ENCODE peak calls at places on chromosomes 7 and 10, in five cellular contexts. K is adipocyte, H is cardiac muscle cell, S is heart left ventricle, Z is fibroblast of lung. M is an unnamed sample.

GRCh38 chr10:80464557-80465466 is 10.7 kb downstream of the TSPAN14 start:
- DNase-seq in K (no peak), H (no peak), S (peak), Z (no peak), M (no peak)

GRCh38 chr7:100102950-100103840 is 1.8 kb downstream of the AP4M1 start:
- DNase-seq in K (no peak), H (peak), S (no peak), Z (peak), M (no peak)

GRCh38 chr7:124460053-124460445 is 305.5 kb downstream of the GPR37 start:
- DNase-seq in K (no peak), H (no peak), S (no peak), Z (no peak), M (no peak)

GRCh38 chr10:28569506-28570159 is 36.7 kb downstream of the WAC start:
- DNase-seq in K (peak), H (peak), S (no peak), Z (peak), M (no peak)

GRCh38 chr10:70715853-70716795 is 43.8 kb downstream of the ADAMTS14 start:
- DNase-seq in K (peak), H (peak), S (peak), Z (peak), M (no peak)

GRCh38 chr10:34918896-34919295 is 103.8 kb upstream of the PARD3 start:
- DNase-seq in K (no peak), H (no peak), S (no peak), Z (no peak), M (no peak)

GRCh38 chr10:95445223-95445836 is 115.8 kb downstream of the SORBS1 start:
- DNase-seq in K (peak), H (peak), S (peak), Z (peak), M (peak)

GRCh38 chr7:16804674-16805439 is at the start of gene AGR2:
- DNase-seq in K (no peak), H (no peak), S (no peak), Z (no peak), M (no peak)

GRCh38 chr10:62056660-62057059 is 155.2 kb downstream of the ARID5B start:
- DNase-seq in K (no peak), H (peak), S (no peak), Z (no peak), M (no peak)

GRCh38 chr7:101636822-101637623 is 7.9 kb upstream of the MYL10 start:
- DNase-seq in K (no peak), H (no peak), S (no peak), Z (no peak), M (no peak)

GRCh38 chr10:28628184-28628893 is 49.0 kb upstream of the BAMBI start:
- DNase-seq in K (peak), H (peak), S (peak), Z (peak), M (peak)

GRCh38 chr7:4763794-4764185 is 11.6 kb upstream of the AP5Z1 start:
- DNase-seq in K (no peak), H (no peak), S (no peak), Z (no peak), M (no peak)

GRCh38 chr10:24556746-24557742 is 166.6 kb downstream of the ARHGAP21 start:
- DNase-seq in K (peak), H (peak), S (no peak), Z (peak), M (peak)

GRCh38 chr7:4261038-4261960 is 420.8 kb upstream of the FOXK1 start:
- DNase-seq in K (no peak), H (no peak), S (peak), Z (peak), M (no peak)

GRCh38 chr10:72665925-72666324 is 26.0 kb upstream of the MCU start:
- DNase-seq in K (no peak), H (no peak), S (no peak), Z (peak), M (no peak)

GRCh38 chr10:78247821-78248220 is 214.2 kb downstream of the RPS24 start:
- DNase-seq in K (no peak), H (no peak), S (no peak), Z (no peak), M (no peak)

GRCh38 chr10:6064119-6064518 is 2.0 kb upstream of the IL2RA start:
- DNase-seq in K (no peak), H (no peak), S (no peak), Z (no peak), M (no peak)

GRCh38 chr7:158244430-158244829 is 343.2 kb downstream of the PTPRN2 start:
- DNase-seq in K (no peak), H (no peak), S (no peak), Z (no peak), M (no peak)

GRCh38 chr10:51789118-51789517 is 89.7 kb upstream of the CSTF2T start:
- DNase-seq in K (no peak), H (no peak), S (no peak), Z (no peak), M (no peak)

GRCh38 chr10:97452352-97452751 is 6.4 kb downstream of the ZDHHC16 start:
- DNase-seq in K (no peak), H (no peak), S (no peak), Z (no peak), M (no peak)

DNA sequence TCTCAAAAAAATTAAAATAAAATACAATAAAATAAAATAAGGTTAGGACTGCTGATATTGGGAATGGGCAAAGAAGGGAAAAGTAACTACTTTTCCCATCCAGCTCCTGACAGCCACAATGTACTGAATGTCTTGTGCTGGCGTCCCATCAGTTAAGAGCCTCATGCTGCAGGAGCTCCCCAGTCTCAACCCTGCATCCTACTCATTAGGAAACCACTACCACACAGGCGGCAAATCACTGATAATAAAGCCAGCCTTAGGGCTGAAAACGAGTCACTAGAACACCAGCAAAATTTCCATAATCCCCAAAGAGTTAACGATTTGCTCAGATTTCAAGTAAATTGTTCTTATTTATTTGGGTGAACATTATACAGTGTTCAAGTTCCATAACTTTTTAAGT is 4.3 kb downstream of the YWHAG start:
- DNase-seq in K (no peak), H (peak), S (no peak), Z (no peak), M (no peak)
- H3K4me3 ChIP-seq in K (peak), H (no peak), S (no peak), Z (no peak), M (no peak)

DNA sequence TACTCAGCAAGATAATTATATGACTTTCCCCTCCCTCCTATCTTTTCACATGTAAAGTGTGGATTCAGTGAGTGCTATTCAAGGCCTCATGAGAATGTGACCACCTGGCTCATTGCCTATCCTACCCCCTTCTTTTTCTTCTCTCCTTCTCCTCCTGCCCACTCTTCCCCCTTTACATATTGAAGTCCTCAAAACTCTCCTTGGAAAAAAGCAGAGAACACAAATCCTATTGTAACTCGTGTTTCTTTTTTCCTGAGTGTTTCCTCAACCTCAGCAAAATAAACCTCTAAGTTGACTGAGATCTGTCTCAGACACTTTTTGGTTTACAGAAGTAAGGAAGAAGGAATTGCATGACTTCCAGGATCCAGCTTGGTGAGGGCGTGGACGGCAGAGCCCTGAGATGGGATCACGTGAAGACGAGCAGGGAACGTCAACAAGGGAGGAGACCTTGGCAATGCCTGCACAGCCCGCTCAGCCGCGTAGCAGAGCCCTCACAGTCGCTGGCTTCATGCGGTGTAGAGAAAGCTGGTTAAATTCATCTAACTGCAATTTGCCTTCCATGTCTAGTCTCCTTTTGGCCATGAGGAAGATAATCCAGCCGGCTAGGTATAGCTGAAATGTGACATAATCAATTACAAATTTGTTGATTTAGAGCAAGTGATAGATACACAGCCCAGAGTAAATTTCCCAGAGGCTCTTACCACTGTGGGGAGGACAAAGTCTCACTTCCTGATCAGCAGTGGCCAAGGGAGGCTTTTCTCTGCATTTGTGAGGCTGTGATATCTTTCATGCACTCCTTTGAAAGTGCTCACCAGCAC is 75.7 kb downstream of the LYZL2 start:
- DNase-seq in K (peak), H (peak), S (peak), Z (peak), M (no peak)
- H3K4me3 ChIP-seq in K (peak), H (no peak), S (peak), Z (no peak), M (no peak)

GRCh38 chr10:117175901-117176534 is 21.3 kb upstream of the KCNK18 start:
- DNase-seq in K (peak), H (peak), S (peak), Z (peak), M (peak)
- H3K4me3 ChIP-seq in K (peak), H (peak), S (peak), Z (peak), M (peak)

DNA sequence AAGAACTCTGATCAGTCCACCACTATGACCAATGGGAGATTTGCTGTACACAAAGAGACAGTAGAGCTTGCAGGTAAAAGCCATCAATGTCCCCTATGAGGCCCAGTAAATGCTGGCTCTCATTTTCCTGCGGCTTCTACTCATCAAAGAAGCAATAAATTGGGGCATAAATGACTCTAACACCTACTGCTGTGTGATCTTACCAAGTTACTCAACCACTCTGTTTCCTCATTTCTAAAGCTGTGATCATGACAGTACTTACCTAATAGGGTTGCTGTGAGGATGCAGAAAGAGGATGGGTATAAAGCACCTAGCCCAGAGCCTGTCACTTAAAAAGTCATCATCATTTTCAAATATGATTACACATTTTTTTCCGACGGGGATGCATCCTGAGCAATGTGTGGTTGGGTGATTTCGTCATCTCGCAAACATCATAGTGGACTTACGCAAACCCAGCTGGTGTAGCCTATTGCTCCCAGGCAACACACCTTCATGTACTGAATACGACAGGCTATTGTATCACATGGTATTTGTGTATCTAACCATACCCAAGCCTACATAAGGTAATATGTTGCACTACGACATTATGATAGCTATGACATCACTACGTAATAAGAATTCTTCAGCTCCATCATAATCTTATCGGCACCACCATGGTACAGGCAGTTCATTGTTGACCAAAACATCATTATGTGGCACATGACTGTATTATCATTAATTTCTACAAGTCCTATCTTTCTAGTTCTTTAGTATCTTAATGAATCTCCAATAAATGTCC is 7.1 kb upstream of the MGMT start:
- DNase-seq in K (no peak), H (no peak), S (no peak), Z (no peak), M (no peak)
- H3K4me3 ChIP-seq in K (no peak), H (no peak), S (no peak), Z (no peak), M (no peak)

GRCh38 chr7:80318081-80318480 is 183.4 kb downstream of the GNAI1 start:
- DNase-seq in K (no peak), H (no peak), S (no peak), Z (no peak), M (no peak)
- H3K4me3 ChIP-seq in K (no peak), H (no peak), S (no peak), Z (no peak), M (no peak)

GRCh38 chr10:12444981-12445700 is 95.8 kb downstream of the CAMK1D start:
- DNase-seq in K (no peak), H (no peak), S (no peak), Z (no peak), M (no peak)

GRCh38 chr10:12445701-12446334 is 96.5 kb downstream of the CAMK1D start:
- DNase-seq in K (no peak), H (no peak), S (no peak), Z (no peak), M (no peak)

GRCh38 chr10:12448729-12449391 is 99.5 kb downstream of the CAMK1D start:
- DNase-seq in K (peak), H (peak), S (no peak), Z (peak), M (peak)

GRCh38 chr10:12443026-12443425 is 93.7 kb downstream of the CAMK1D start:
- DNase-seq in K (no peak), H (no peak), S (no peak), Z (no peak), M (no peak)

DNA sequence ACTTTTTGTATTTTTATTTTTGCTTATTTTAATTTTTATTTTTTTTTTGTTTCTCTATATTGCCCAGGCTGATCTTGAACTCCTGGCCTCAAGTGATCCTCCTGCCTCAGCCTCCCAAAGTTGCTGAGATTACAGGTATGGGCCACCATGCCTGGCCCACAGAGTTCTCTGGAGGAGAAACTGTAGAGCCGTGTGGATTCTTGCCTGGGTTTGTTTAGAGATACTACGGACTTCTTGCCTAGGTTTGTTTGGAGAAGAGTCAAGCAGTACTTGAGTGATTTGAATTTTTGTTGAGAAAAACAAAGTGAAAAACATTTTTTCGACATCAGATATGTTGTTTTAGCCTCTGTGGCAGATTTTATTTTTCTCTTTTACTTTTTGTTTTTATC is 99.0 kb downstream of the CAMK1D start:
- DNase-seq in K (no peak), H (no peak), S (no peak), Z (no peak), M (no peak)
- H3K4me3 ChIP-seq in K (no peak), H (no peak), S (no peak), Z (no peak), M (no peak)

GRCh38 chr10:22345301-22346086 is at the start of gene SPAG6:
- DNase-seq in K (no peak), H (peak), S (peak), Z (no peak), M (no peak)
- H3K4me3 ChIP-seq in K (peak), H (peak), S (no peak), Z (no peak), M (no peak)

GRCh38 chr7:6180344-6180725 is 92.1 kb downstream of the CYTH3 start:
- DNase-seq in K (no peak), H (no peak), S (no peak), Z (no peak), M (no peak)
- H3K4me3 ChIP-seq in K (no peak), H (no peak), S (no peak), Z (no peak), M (no peak)

DNA sequence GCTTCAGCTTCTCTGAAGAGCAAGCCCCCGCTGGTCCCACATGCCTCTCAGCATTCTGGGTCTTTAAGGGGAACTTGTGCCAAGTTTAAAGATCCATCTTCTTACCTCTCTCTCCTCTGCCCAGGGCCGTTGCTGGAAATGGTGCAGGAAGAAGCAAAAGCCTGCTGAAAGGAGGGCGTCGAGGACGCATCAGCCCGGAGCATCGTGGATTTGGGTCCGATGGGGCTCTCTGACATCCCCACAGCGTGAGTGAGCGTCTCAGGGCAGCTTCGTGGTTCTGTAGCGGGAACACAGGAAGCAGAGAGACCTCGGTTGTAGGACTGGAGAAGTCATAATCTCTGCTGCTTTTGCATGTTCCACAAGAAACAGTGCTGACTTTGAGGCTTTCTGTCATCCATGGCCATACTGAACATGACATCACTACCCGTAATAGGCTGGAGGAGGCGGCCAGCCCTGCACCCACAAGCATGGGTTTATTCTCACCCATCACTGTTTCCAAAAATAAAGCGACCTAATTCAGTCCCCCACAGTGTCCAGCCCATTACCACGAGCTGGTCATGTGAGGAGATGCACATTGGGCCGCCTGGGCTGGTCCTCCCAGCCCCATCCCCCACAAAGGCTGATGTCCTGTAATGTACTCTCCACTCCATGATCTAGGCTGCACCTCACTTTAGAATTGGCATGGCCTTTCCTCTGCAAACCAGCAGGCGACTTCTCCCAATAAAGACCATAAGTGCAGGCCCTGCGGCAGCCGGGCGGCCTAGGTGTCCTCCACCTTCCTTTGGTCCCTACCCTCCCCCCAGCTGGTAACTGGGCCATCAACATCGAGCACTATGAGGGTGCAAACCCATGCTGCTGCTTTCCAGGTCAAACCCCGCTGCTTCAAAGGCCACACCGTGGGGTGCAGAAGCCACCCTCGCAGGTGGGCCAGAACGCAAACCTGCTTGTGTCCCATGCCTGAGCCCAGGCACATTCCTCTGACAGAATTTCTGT is 276.9 kb downstream of the TNS3 start:
- DNase-seq in K (no peak), H (no peak), S (peak), Z (no peak), M (no peak)
- H3K4me3 ChIP-seq in K (no peak), H (no peak), S (no peak), Z (no peak), M (no peak)

GRCh38 chr7:35970458-35970857 is 169.6 kb downstream of the SEPTIN7 start:
- DNase-seq in K (no peak), H (no peak), S (no peak), Z (no peak), M (no peak)

GRCh38 chr7:35968140-35968940 is 167.5 kb downstream of the SEPTIN7 start:
- DNase-seq in K (no peak), H (no peak), S (no peak), Z (no peak), M (no peak)

GRCh38 chr7:35967366-35968139 is 166.7 kb downstream of the SEPTIN7 start:
- DNase-seq in K (no peak), H (peak), S (no peak), Z (no peak), M (no peak)

GRCh38 chr7:35969055-35969454 is 168.2 kb downstream of the SEPTIN7 start:
- DNase-seq in K (peak), H (no peak), S (no peak), Z (no peak), M (no peak)

GRCh38 chr7:35971133-35971995 is 170.5 kb downstream of the SEPTIN7 start:
- DNase-seq in K (no peak), H (peak), S (no peak), Z (no peak), M (no peak)
- H3K4me3 ChIP-seq in K (peak), H (no peak), S (peak), Z (no peak), M (peak)